ENCODE peak calls at places on chromosomes 4 and X, in five cellular contexts. One of them, this sample, is unnamed. For H3K36me3, the result is how much of the 10 kb centered on the place peaks cover.

GRCh38 chr4:71648923-71649322 is 135.0 kb downstream of the GC start:
- DNase-seq in spleen: no peak
- DNase-seq in heart left ventricle: no peak
- DNase-seq in uterus: no peak
- DNase-seq in HCT116: no peak
- DNase-seq in this sample: no peak

GRCh38 chrX:106780259-106780658 is 22.2 kb upstream of the TBC1D8B start:
- DNase-seq in spleen: no peak
- DNase-seq in heart left ventricle: no peak
- DNase-seq in uterus: no peak
- DNase-seq in HCT116: no peak
- DNase-seq in this sample: no peak

GRCh38 chrX:152817082-152817744 is 13.3 kb downstream of the CETN2 start:
- DNase-seq in spleen: no peak
- DNase-seq in heart left ventricle: no peak
- DNase-seq in uterus: no peak
- DNase-seq in HCT116: no peak
- DNase-seq in this sample: peak

GRCh38 chr4:186485621-186486062 is 69.7 kb downstream of the MTNR1A start:
- DNase-seq in spleen: no peak
- DNase-seq in heart left ventricle: peak
- DNase-seq in uterus: peak
- DNase-seq in HCT116: peak
- DNase-seq in this sample: no peak

GRCh38 chrX:103919336-103919682 is 43.1 kb upstream of the TMSB15B start:
- DNase-seq in spleen: no peak
- DNase-seq in heart left ventricle: no peak
- DNase-seq in uterus: no peak
- DNase-seq in HCT116: no peak
- DNase-seq in this sample: no peak

GRCh38 chrX:115895678-115896329 is 274.7 kb upstream of the AGTR2 start:
- DNase-seq in spleen: no peak
- DNase-seq in heart left ventricle: no peak
- DNase-seq in uterus: no peak
- DNase-seq in HCT116: no peak
- DNase-seq in this sample: no peak

GRCh38 chr4:53098681-53099121 is 236.6 kb downstream of the RASL11B start:
- DNase-seq in spleen: no peak
- DNase-seq in heart left ventricle: no peak
- DNase-seq in uterus: no peak
- DNase-seq in HCT116: no peak
- DNase-seq in this sample: no peak

GRCh38 chrX:10579753-10580060 is 40.7 kb downstream of the MID1 start:
- DNase-seq in spleen: no peak
- DNase-seq in heart left ventricle: no peak
- DNase-seq in uterus: no peak
- DNase-seq in HCT116: peak
- DNase-seq in this sample: no peak

GRCh38 chr4:121108557-121108956 is 36.2 kb upstream of the NDNF start:
- DNase-seq in spleen: no peak
- DNase-seq in heart left ventricle: no peak
- DNase-seq in uterus: no peak
- DNase-seq in HCT116: no peak
- DNase-seq in this sample: no peak

GRCh38 chr4:110527156-110527555 is 51.2 kb downstream of the ENPEP start:
- DNase-seq in spleen: no peak
- DNase-seq in heart left ventricle: no peak
- DNase-seq in uterus: no peak
- DNase-seq in HCT116: no peak
- DNase-seq in this sample: no peak

GRCh38 chr4:41304221-41304620 is 47.5 kb downstream of the UCHL1 start:
- DNase-seq in spleen: no peak
- DNase-seq in heart left ventricle: no peak
- DNase-seq in uterus: no peak
- DNase-seq in HCT116: no peak
- DNase-seq in this sample: no peak

GRCh38 chrX:154059729-154060245 is 37.7 kb downstream of the MECP2 start:
- DNase-seq in spleen: no peak
- DNase-seq in heart left ventricle: no peak
- DNase-seq in uterus: no peak
- DNase-seq in HCT116: no peak
- DNase-seq in this sample: no peak

GRCh38 chr4:14196141-14196540 is 568.6 kb upstream of the BOD1L1 start:
- DNase-seq in spleen: no peak
- DNase-seq in heart left ventricle: peak
- DNase-seq in uterus: no peak
- DNase-seq in HCT116: no peak
- DNase-seq in this sample: no peak

GRCh38 chr4:109026588-109026987 is 263.7 kb upstream of the ETNPPL start:
- DNase-seq in spleen: no peak
- DNase-seq in heart left ventricle: no peak
- DNase-seq in uterus: no peak
- DNase-seq in HCT116: no peak
- DNase-seq in this sample: no peak

GRCh38 chr4:78722880-78723279 is 53.3 kb upstream of the BMP2K start:
- DNase-seq in spleen: no peak
- DNase-seq in heart left ventricle: no peak
- DNase-seq in uterus: no peak
- DNase-seq in HCT116: no peak
- DNase-seq in this sample: no peak

GRCh38 chr4:33400504-33400903 is 2680.3 kb downstream of the PCDH7 start:
- DNase-seq in spleen: peak
- DNase-seq in heart left ventricle: no peak
- DNase-seq in uterus: no peak
- DNase-seq in HCT116: no peak
- DNase-seq in this sample: no peak

GRCh38 chrX:20363003-20363674 is 96.4 kb upstream of the RPS6KA3 start:
- DNase-seq in spleen: no peak
- DNase-seq in heart left ventricle: peak
- DNase-seq in uterus: no peak
- DNase-seq in HCT116: no peak
- DNase-seq in this sample: no peak

GRCh38 chrX:54961750-54962149 is 32.2 kb downstream of the PFKFB1 start:
- DNase-seq in spleen: no peak
- DNase-seq in heart left ventricle: no peak
- DNase-seq in uterus: no peak
- DNase-seq in HCT116: no peak
- DNase-seq in this sample: no peak

GRCh38 chr4:81421346-81422218 is 50.1 kb downstream of the RASGEF1B start:
- DNase-seq in spleen: no peak
- DNase-seq in heart left ventricle: no peak
- DNase-seq in uterus: no peak
- DNase-seq in HCT116: no peak
- DNase-seq in this sample: no peak

GRCh38 chr4:185293202-185293601 is 83.8 kb downstream of the SNX25 start:
- DNase-seq in spleen: no peak
- DNase-seq in heart left ventricle: no peak
- DNase-seq in uterus: no peak
- DNase-seq in HCT116: no peak
- DNase-seq in this sample: no peak
- H3K36me3 ChIP-seq in spleen: half or more
- H3K36me3 ChIP-seq in heart left ventricle: under half
- H3K36me3 ChIP-seq in uterus: under half
- H3K36me3 ChIP-seq in HCT116: under half
- H3K36me3 ChIP-seq in this sample: under half

GRCh38 chr4:103019319-103020124 is at the start of gene SLC9B1:
- DNase-seq in spleen: peak
- DNase-seq in heart left ventricle: peak
- DNase-seq in uterus: peak
- DNase-seq in HCT116: peak
- DNase-seq in this sample: peak
- TF ChIP-seq POLR2A in spleen: no peak
- TF ChIP-seq POLR2A in heart left ventricle: no peak
- TF ChIP-seq POLR2A in uterus: peak
- TF ChIP-seq POLR2A in HCT116: peak
- TF ChIP-seq POLR2A in this sample: peak

DNA sequence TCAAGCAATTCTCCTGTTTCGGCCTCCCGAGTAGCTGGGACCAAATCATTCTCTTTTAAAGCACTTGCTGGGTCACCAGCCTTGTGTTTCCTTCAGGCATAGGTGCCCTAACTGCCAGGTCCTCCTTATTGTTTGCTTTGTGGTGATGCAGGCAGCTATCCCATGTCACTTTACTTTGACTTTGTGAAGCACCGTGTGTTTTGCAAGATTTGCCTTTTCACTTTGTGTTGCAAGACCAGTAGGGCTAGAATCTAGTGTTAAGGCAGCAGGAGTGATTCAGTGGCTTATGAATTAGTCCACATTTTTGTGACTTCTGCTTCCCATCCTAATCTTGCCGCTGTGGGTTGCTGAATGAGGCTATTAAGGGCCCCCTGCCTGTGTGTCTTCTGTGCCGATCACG is 20.2 kb downstream of the SYAP1 start:
- DNase-seq in spleen: no peak
- DNase-seq in heart left ventricle: no peak
- DNase-seq in uterus: no peak
- DNase-seq in HCT116: no peak
- DNase-seq in this sample: no peak
- H3K36me3 ChIP-seq in spleen: half or more
- H3K36me3 ChIP-seq in heart left ventricle: half or more
- H3K36me3 ChIP-seq in uterus: under half
- H3K36me3 ChIP-seq in HCT116: under half
- H3K36me3 ChIP-seq in this sample: under half

GRCh38 chrX:71118032-71118984 is at the start of gene MED12:
- DNase-seq in spleen: peak
- DNase-seq in heart left ventricle: peak
- DNase-seq in uterus: peak
- DNase-seq in HCT116: no peak
- DNase-seq in this sample: peak
- TF ChIP-seq POLR2A in spleen: no peak
- TF ChIP-seq POLR2A in heart left ventricle: no peak
- TF ChIP-seq POLR2A in uterus: peak
- TF ChIP-seq POLR2A in HCT116: peak
- TF ChIP-seq POLR2A in this sample: no peak

GRCh38 chr4:1222938-1223690 is 25.8 kb downstream of the CTBP1 start:
- DNase-seq in spleen: no peak
- DNase-seq in heart left ventricle: no peak
- DNase-seq in uterus: no peak
- DNase-seq in HCT116: no peak
- DNase-seq in this sample: no peak

GRCh38 chr4:1220566-1220965 is 28.4 kb downstream of the CTBP1 start:
- DNase-seq in spleen: no peak
- DNase-seq in heart left ventricle: no peak
- DNase-seq in uterus: no peak
- DNase-seq in HCT116: no peak
- DNase-seq in this sample: no peak

GRCh38 chr4:1221155-1221870 is 27.6 kb downstream of the CTBP1 start:
- DNase-seq in spleen: no peak
- DNase-seq in heart left ventricle: no peak
- DNase-seq in uterus: no peak
- DNase-seq in HCT116: no peak
- DNase-seq in this sample: no peak

GRCh38 chr4:1223841-1224809 is 24.8 kb downstream of the CTBP1 start:
- DNase-seq in spleen: no peak
- DNase-seq in heart left ventricle: no peak
- DNase-seq in uterus: no peak
- DNase-seq in HCT116: no peak
- DNase-seq in this sample: no peak

DNA sequence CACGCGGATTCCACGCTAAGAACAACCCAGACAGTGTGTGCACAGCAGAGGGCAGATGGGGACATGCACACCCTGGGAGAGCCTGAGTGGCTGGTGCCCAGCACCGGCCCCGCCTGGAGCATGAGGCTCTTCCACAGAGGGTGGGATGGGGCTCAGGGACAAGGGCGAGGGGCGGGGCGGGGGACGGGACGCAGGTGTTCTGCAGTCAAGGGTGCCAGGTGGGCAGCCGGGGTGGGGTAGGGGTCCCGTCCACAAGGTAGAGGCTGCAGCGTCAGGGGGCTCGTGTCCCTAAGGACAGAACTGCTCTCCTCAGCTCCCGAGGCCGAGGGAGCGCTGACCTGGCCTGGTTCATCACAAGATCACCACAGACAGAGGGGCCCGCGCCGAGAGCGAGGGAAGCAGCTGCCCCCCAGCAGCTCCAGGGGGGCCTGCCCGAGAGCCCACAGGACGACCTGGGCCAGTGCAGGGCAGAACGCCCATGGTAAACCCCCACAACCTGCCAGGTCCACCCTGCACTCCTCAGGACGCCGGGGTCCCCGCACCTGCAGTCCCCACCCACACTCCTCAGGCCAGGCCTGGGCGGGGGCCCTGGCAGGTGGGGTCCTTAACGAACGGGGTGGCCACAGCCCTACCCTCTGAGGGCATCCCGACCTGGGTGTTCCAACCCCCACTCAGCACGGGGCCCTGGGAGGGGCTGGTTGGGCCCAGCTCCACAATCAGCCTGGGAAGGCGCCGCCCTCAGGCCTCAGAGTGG is 26.7 kb downstream of the CTBP1 start:
- DNase-seq in spleen: no peak
- DNase-seq in heart left ventricle: no peak
- DNase-seq in uterus: no peak
- DNase-seq in HCT116: no peak
- DNase-seq in this sample: no peak
- H3K36me3 ChIP-seq in spleen: half or more
- H3K36me3 ChIP-seq in heart left ventricle: half or more
- H3K36me3 ChIP-seq in uterus: under half
- H3K36me3 ChIP-seq in HCT116: under half
- H3K36me3 ChIP-seq in this sample: under half

GRCh38 chr4:159150838-159151390 is 48.0 kb downstream of the RAPGEF2 start:
- DNase-seq in spleen: no peak
- DNase-seq in heart left ventricle: no peak
- DNase-seq in uterus: no peak
- DNase-seq in HCT116: no peak
- DNase-seq in this sample: no peak
- TF ChIP-seq POLR2A in spleen: no peak
- TF ChIP-seq POLR2A in heart left ventricle: no peak
- TF ChIP-seq POLR2A in uterus: no peak
- TF ChIP-seq POLR2A in HCT116: no peak
- TF ChIP-seq POLR2A in this sample: no peak

DNA sequence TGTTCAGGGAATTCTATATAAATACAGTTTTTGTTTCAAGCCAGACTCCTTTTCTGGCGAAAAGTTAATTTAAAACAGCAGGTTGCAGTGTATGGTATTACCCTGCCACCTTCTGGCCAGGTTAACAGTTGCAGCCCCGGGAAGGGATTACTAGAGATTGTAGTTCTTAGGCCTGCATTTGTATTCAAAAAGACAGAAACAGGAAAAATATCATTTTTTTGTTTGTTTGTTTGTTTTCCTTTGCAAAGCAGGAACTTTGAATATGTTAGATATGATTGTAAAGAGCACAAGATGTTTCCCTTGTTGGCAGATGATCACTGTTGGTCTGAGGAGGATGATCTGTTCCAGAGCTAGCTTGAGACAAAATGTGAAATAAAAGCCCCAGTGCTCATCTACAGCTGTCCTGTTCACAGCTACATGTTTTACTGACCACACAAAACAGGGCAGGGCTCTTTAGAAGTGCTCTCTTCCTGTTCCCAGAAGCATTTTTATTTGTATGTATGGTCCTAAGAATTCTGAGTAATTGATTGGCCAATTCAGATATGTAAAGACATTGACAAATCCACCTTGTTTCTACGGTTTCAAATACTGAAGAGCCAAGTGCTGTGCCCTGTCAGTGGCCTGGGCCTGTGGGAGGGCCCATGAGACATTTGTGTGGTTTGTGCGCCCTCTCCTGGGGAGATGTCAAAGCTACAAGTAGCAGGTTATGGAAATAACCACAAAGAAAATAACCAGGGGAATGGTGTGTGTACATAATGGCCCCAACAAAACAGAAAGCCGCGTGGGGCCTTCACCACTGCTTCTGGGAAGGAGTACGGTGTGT is 57.9 kb downstream of the CLDN22 start:
- DNase-seq in spleen: peak
- DNase-seq in heart left ventricle: peak
- DNase-seq in uterus: peak
- DNase-seq in HCT116: peak
- DNase-seq in this sample: peak
- H3K36me3 ChIP-seq in spleen: under half
- H3K36me3 ChIP-seq in heart left ventricle: half or more
- H3K36me3 ChIP-seq in uterus: under half
- H3K36me3 ChIP-seq in HCT116: under half
- H3K36me3 ChIP-seq in this sample: under half

This sample was measured in right lobe of liver.